ENCODE peak calls at places on chromosomes 13 and 19, in six cellular contexts. U, R, N, E, X and M are unnamed samples.

GRCh38 chr19:16371540-16371986 is 46.9 kb downstream of the KLF2 start:
- DNase-seq in U (no peak), R (no peak), N (no peak), E (peak; percentile 79), X (peak; percentile 71), M (no peak)

GRCh38 chr13:32262165-32262564 is 53.0 kb downstream of the ZAR1L start:
- DNase-seq in U (peak; percentile 32), R (no peak), N (no peak), E (no peak), X (no peak), M (no peak)

GRCh38 chr19:34712606-34713261 is 21.3 kb upstream of the ZNF181 start:
- DNase-seq in U (peak; percentile 73), R (no peak), N (peak; percentile 52), E (peak; percentile 39), X (no peak), M (no peak)

GRCh38 chr19:39424934-39425333 is 10.8 kb downstream of the RPS16 start:
- DNase-seq in U (no peak), R (no peak), N (no peak), E (no peak), X (no peak), M (no peak)

GRCh38 chr13:113589961-113590339 is 5.4 kb downstream of the TFDP1 start:
- DNase-seq in U (no peak), R (no peak), N (no peak), E (no peak), X (no peak), M (no peak)

GRCh38 chr19:39038098-39038497 is 5.7 kb upstream of the FBXO27 start:
- DNase-seq in U (peak; percentile 62), R (no peak), N (no peak), E (no peak), X (no peak), M (no peak)

GRCh38 chr13:48819376-48819775 is 156.3 kb upstream of the FNDC3A start:
- DNase-seq in U (no peak), R (no peak), N (no peak), E (no peak), X (no peak), M (no peak)

GRCh38 chr13:97114696-97115095 is 107.4 kb upstream of the MBNL2 start:
- DNase-seq in U (no peak), R (no peak), N (no peak), E (no peak), X (no peak), M (no peak)

GRCh38 chr13:110209950-110210603 is 96.9 kb downstream of the COL4A1 start:
- DNase-seq in U (no peak), R (no peak), N (no peak), E (no peak), X (no peak), M (no peak)

GRCh38 chr19:53409505-53410204 is 14.7 kb downstream of the ZNF765 start:
- DNase-seq in U (no peak), R (no peak), N (no peak), E (no peak), X (no peak), M (no peak)

GRCh38 chr13:21176982-21177284 is 475 bp downstream of the MRPL57 start:
- DNase-seq in U (no peak), R (no peak), N (no peak), E (no peak), X (no peak), M (no peak)

GRCh38 chr19:13993554-13994308 is 12.4 kb downstream of the RFX1 start:
- DNase-seq in U (no peak), R (no peak), N (no peak), E (no peak), X (peak; percentile 17), M (no peak)

GRCh38 chr13:97460004-97460756 is 26.2 kb downstream of the RAP2A start:
- DNase-seq in U (no peak), R (no peak), N (no peak), E (no peak), X (no peak), M (no peak)

GRCh38 chr19:38031423-38031770 is 124.4 kb downstream of the SIPA1L3 start:
- DNase-seq in U (peak; percentile 76), R (no peak), N (no peak), E (no peak), X (no peak), M (no peak)

GRCh38 chr19:47049307-47049700 is 880 bp upstream of the TMEM160 start:
- DNase-seq in U (peak; percentile 84), R (no peak), N (peak; percentile 4), E (no peak), X (no peak), M (no peak)

GRCh38 chr19:50332014-50332263 is 2.8 kb upstream of the KCNC3 start:
- DNase-seq in U (no peak), R (no peak), N (no peak), E (no peak), X (peak; percentile 7), M (no peak)

GRCh38 chr19:45528744-45529453 is 21.6 kb downstream of the VASP start:
- DNase-seq in U (no peak), R (peak; percentile 40), N (no peak), E (no peak), X (no peak), M (no peak)

GRCh38 chr19:3053218-3053621 is 9.1 kb downstream of the TLE5 start:
- DNase-seq in U (no peak), R (no peak), N (no peak), E (no peak), X (no peak), M (no peak)

GRCh38 chr19:33470686-33471085 is 50.9 kb downstream of the PEPD start:
- DNase-seq in U (no peak), R (no peak), N (no peak), E (no peak), X (no peak), M (no peak)

GRCh38 chr19:13880059-13880672 is 3.2 kb downstream of the NANOS3 start:
- DNase-seq in U (peak; percentile 95), R (peak; percentile 91), N (peak; percentile 79), E (peak; percentile 98), X (peak; percentile 98), M (peak; percentile 87)

GRCh38 chr13:74966814-74967213 is 515.2 kb downstream of the TBC1D4 start:
- DNase-seq in U (no peak), R (no peak), N (peak; percentile 31), E (no peak), X (no peak), M (peak; percentile 27)

GRCh38 chr13:110499621-110500281 is 61.8 kb downstream of the RAB20 start:
- DNase-seq in U (peak; percentile 91), R (no peak), N (peak; percentile 87), E (no peak), X (no peak), M (no peak)